ENCODE peak calls at places on chromosome 13, in nine cellular contexts. U is breast epithelium, G is NT2/D1, I is Right ventricle myocardium superior, W is RCC 7860, O is germinal center, P is RPMI7951, R is LHCN-M2, H is left cardiac atrium. M is an unnamed sample.

GRCh38 chr13:32187651-32188050 is 127.5 kb downstream of the ZAR1L start:
- DNase-seq in U (no peak), G (no peak), I (no peak), W (no peak), O (no peak), P (no peak), R (no peak), H (no peak), M (no peak)

GRCh38 chr13:41019027-41019487 is at the start of gene ELF1:
- DNase-seq in U (peak), G (no peak), I (no peak), W (peak), O (peak), P (peak), R (peak), H (peak), M (peak)

GRCh38 chr13:33219926-33220325 is 65.6 kb downstream of the STARD13 start:
- DNase-seq in U (no peak), G (no peak), I (no peak), W (no peak), O (no peak), P (no peak), R (no peak), H (no peak), M (no peak)

GRCh38 chr13:93398167-93398566 is 171.6 kb downstream of the GPC6 start:
- DNase-seq in U (no peak), G (no peak), I (no peak), W (no peak), O (no peak), P (no peak), R (peak), H (no peak), M (no peak)

GRCh38 chr13:45325806-45326205 is 15.2 kb downstream of the TPT1 start:
- DNase-seq in U (no peak), G (no peak), I (peak), W (peak), O (no peak), P (peak), R (peak), H (peak), M (peak)

GRCh38 chr13:48801255-48801654 is 147.5 kb downstream of the CYSLTR2 start:
- DNase-seq in U (no peak), G (no peak), I (no peak), W (no peak), O (no peak), P (peak), R (peak), H (no peak), M (no peak)

GRCh38 chr13:77893066-77893465 is 25.6 kb downstream of the EDNRB start:
- DNase-seq in U (no peak), G (no peak), I (no peak), W (no peak), O (no peak), P (no peak), R (no peak), H (no peak), M (no peak)

GRCh38 chr13:85864963-85865530 is 65.8 kb upstream of the SLITRK6 start:
- DNase-seq in U (no peak), G (peak), I (no peak), W (no peak), O (no peak), P (peak), R (no peak), H (no peak), M (peak)

GRCh38 chr13:69565334-69565733 is 542.3 kb upstream of the ATXN8OS start:
- DNase-seq in U (no peak), G (peak), I (no peak), W (peak), O (no peak), P (peak), R (peak), H (no peak), M (peak)

GRCh38 chr13:86572115-86572514 is 772.9 kb upstream of the SLITRK6 start:
- DNase-seq in U (no peak), G (no peak), I (no peak), W (peak), O (no peak), P (peak), R (peak), H (no peak), M (peak)

GRCh38 chr13:45055198-45055901 is 65.0 kb upstream of the GTF2F2 start:
- DNase-seq in U (no peak), G (no peak), I (no peak), W (peak), O (no peak), P (peak), R (peak), H (no peak), M (peak)

GRCh38 chr13:110869805-110870706 is 44.8 kb downstream of the ANKRD10 start:
- DNase-seq in U (peak), G (no peak), I (peak), W (peak), O (no peak), P (peak), R (peak), H (peak), M (peak)

M was measured in Daoy.